ENCODE peak calls at places on chromosomes 6 and 20, in six cellular contexts. Z, P, R, M, F and J are unnamed samples.

GRCh38 chr20:44979090-44979621 is 12.8 kb downstream of the STK4 start:
- DNase-seq in P (no peak), M (no peak), Z (peak; percentile 84), F (no peak), R (no peak), J (no peak)

GRCh38 chr20:20649945-20650344 is 62.5 kb downstream of the RALGAPA2 start:
- DNase-seq in F (no peak), R (no peak), Z (no peak), M (no peak), P (no peak), J (no peak)

GRCh38 chr6:167567142-167568033 is 242.5 kb downstream of the TTLL2 start:
- DNase-seq in P (peak; percentile 62), R (no peak), M (no peak), Z (no peak), F (no peak), J (peak; percentile 70)

GRCh38 chr20:2864626-2865025 is 8.7 kb upstream of the PTPRA start:
- DNase-seq in Z (no peak), P (no peak), R (no peak), M (no peak), F (no peak), J (no peak)

GRCh38 chr6:150228067-150228733 is 85.4 kb downstream of the PPP1R14C start:
- DNase-seq in F (no peak), M (no peak), R (no peak), P (no peak), Z (no peak), J (no peak)

GRCh38 chr20:57584768-57585461 is 24.0 kb downstream of the PCK1 start:
- DNase-seq in Z (no peak), P (no peak), M (no peak), R (no peak), F (no peak), J (no peak)

GRCh38 chr6:42507901-42508300 is 55.9 kb upstream of the UBR2 start:
- DNase-seq in P (no peak), R (no peak), Z (no peak), M (no peak), F (no peak), J (no peak)

GRCh38 chr20:64156136-64156885 is 7.9 kb upstream of the MYT1 start:
- DNase-seq in R (no peak), M (no peak), Z (no peak), F (no peak), P (no peak), J (no peak)

GRCh38 chr6:79778794-79779193 is 147.7 kb downstream of the SH3BGRL2 start:
- DNase-seq in M (no peak), P (no peak), F (no peak), Z (no peak), R (no peak), J (no peak)

GRCh38 chr20:46946181-46946624 is 51.6 kb downstream of the EYA2 start:
- DNase-seq in R (no peak), P (no peak), F (no peak), M (no peak), Z (no peak), J (no peak)

GRCh38 chr6:2858678-2859324 is 17.1 kb upstream of the SERPINB1 start:
- DNase-seq in R (no peak), M (no peak), Z (no peak), F (no peak), P (no peak), J (no peak)

GRCh38 chr6:160362556-160362955 is 14.4 kb downstream of the SLC22A3 start:
- DNase-seq in M (no peak), Z (no peak), P (peak; percentile 28), F (no peak), R (no peak), J (no peak)

GRCh38 chr20:54086444-54087134 is 16.2 kb upstream of the BCAS1 start:
- DNase-seq in Z (no peak), P (no peak), F (no peak), R (no peak), M (peak; percentile 37), J (no peak)

GRCh38 chr6:104969785-104970581 is 13.1 kb downstream of the LIN28B start:
- DNase-seq in F (no peak), M (peak; percentile 7), R (no peak), P (no peak), Z (no peak), J (no peak)

GRCh38 chr6:167470101-167470835 is 145.4 kb downstream of the TTLL2 start:
- DNase-seq in Z (no peak), M (no peak), P (no peak), F (no peak), R (no peak), J (no peak)

GRCh38 chr6:81950877-81951276 is 198.4 kb upstream of the TENT5A start:
- DNase-seq in F (no peak), P (no peak), M (peak; percentile 91), Z (no peak), R (no peak), J (no peak)

GRCh38 chr6:162373868-162374267 is 353.7 kb downstream of the PRKN start:
- DNase-seq in F (no peak), M (no peak), P (no peak), R (no peak), Z (no peak), J (no peak)

GRCh38 chr20:17941087-17941825 is 27.3 kb downstream of the SNX5 start:
- DNase-seq in R (no peak), F (no peak), M (no peak), Z (no peak), P (no peak), J (no peak)

GRCh38 chr20:44967207-44967807 is 995 bp downstream of the STK4 start:
- DNase-seq in R (no peak), P (no peak), F (no peak), M (peak; percentile 20), Z (no peak), J (no peak)

GRCh38 chr6:117728626-117729025 is 53.4 kb downstream of the NUS1 start:
- DNase-seq in M (no peak), R (no peak), F (no peak), Z (no peak), P (no peak), J (no peak)
- H3K4me3 ChIP-seq in M (no peak overlapping the region), R (no peak overlapping the region), F (no peak overlapping the region), Z (no peak overlapping the region), P (no peak overlapping the region), J (no peak overlapping the region)

GRCh38 chr20:12838261-12838866 is 170.4 kb upstream of the SPTLC3 start:
- DNase-seq in Z (no peak), M (no peak), P (no peak), R (peak; percentile 63), F (no peak), J (no peak)
- TF ChIP-seq CTCF in Z (peak; percentile 50), M (peak; percentile 23), P (peak; percentile 20), R (peak; percentile 82), F (no peak), J (no peak)

GRCh38 chr6:27287751-27288135 is 24.3 kb downstream of the POM121L2 start:
- DNase-seq in F (no peak), P (no peak), R (no peak), Z (no peak), M (no peak), J (no peak)

GRCh38 chr6:27293436-27294152 is 18.5 kb downstream of the POM121L2 start:
- DNase-seq in Z (no peak), F (no peak), R (peak; percentile 91), M (peak; percentile 75), P (no peak), J (no peak)

GRCh38 chr6:27288136-27289044 is 23.7 kb downstream of the POM121L2 start:
- DNase-seq in F (no peak), Z (no peak), P (no peak), R (peak; percentile 77), M (no peak), J (no peak)

GRCh38 chr6:27290850-27291208 is 21.2 kb downstream of the POM121L2 start:
- DNase-seq in R (no peak), M (no peak), P (no peak), F (no peak), Z (no peak), J (no peak)

GRCh38 chr6:27290065-27290849 is 21.8 kb downstream of the POM121L2 start:
- DNase-seq in P (no peak), R (peak; percentile 84), F (no peak), Z (no peak), M (peak; percentile 60), J (no peak)
- H3K4me3 ChIP-seq in P (no peak overlapping the region), R (peak overlapping the region; percentile 45), F (no peak overlapping the region), Z (no peak overlapping the region), M (peak overlapping the region; percentile 8), J (no peak overlapping the region)

GRCh38 chr20:36593347-36593746 is 12.2 kb upstream of the RAB5IF start:
- DNase-seq in R (no peak), F (no peak), M (no peak), Z (no peak), P (no peak), J (no peak)

GRCh38 chr20:36587388-36588136 is 14.2 kb downstream of the TGIF2 start:
- DNase-seq in R (no peak), M (no peak), Z (no peak), P (no peak), F (no peak), J (no peak)

GRCh38 chr20:36591281-36591680 is 14.3 kb upstream of the RAB5IF start:
- DNase-seq in M (no peak), R (no peak), P (no peak), F (no peak), Z (no peak), J (no peak)

GRCh38 chr20:36591854-36592641 is 13.5 kb upstream of the RAB5IF start:
- DNase-seq in M (peak; percentile 40), Z (no peak), F (no peak), R (no peak), P (no peak), J (no peak)
- TF ChIP-seq CTCF in M (peak; percentile 48), Z (no peak), F (no peak), R (peak; percentile 58), P (peak; percentile 47), J (no peak)

GRCh38 chr6:5498579-5498899 is 237.2 kb downstream of the FARS2 start:
- DNase-seq in F (no peak), Z (no peak), P (no peak), R (no peak), M (peak; percentile 3), J (no peak)
- H3K4me3 ChIP-seq in F (no peak overlapping the region), Z (no peak overlapping the region), P (no peak overlapping the region), R (no peak overlapping the region), M (no peak overlapping the region), J (no peak overlapping the region)

DNA sequence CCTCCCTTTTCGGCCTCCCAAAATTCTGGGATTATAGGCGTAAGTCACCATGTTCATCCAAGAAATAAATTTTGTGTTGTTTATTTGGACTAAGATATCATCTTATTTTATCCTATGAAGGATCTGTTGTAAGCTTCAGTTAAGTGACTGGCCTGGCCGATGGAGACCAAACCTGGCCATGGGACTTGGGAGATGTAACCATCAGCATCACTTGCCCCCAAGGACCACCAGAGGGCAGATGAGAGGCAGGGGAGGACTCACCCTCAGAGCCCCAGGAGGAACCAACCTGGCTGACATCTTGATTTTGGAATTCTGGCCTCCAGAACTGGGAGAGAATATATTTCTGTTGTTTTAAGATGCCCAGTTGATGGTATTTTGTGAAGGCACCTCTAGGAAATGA is 266.7 kb downstream of the CDH26 start:
- DNase-seq in F (no peak), M (peak; percentile 12), Z (no peak), R (peak; percentile 43), P (no peak), J (no peak)
- TF ChIP-seq CTCF in F (no peak), M (peak; percentile 36), Z (peak; percentile 63), R (peak; percentile 51), P (peak; percentile 42), J (no peak)